ENCODE peak calls at places on chromosome 18, in five cellular contexts. One of them, this sample, is unnamed.

GRCh38 chr18:75213610-75214009 is 3.0 kb downstream of the TSHZ1 start:
- DNase-seq in breast epithelium: no peak
- DNase-seq in hepatocyte: no peak
- DNase-seq in MM.1S: no peak
- DNase-seq in HCT116: no peak
- DNase-seq in this sample: no peak

GRCh38 chr18:49021433-49022129 is 70.8 kb upstream of the SMAD7 start:
- DNase-seq in breast epithelium: peak
- DNase-seq in hepatocyte: peak
- DNase-seq in MM.1S: peak
- DNase-seq in HCT116: peak
- DNase-seq in this sample: peak

GRCh38 chr18:75269696-75270095 is 59.1 kb downstream of the TSHZ1 start:
- DNase-seq in breast epithelium: no peak
- DNase-seq in hepatocyte: no peak
- DNase-seq in MM.1S: no peak
- DNase-seq in HCT116: no peak
- DNase-seq in this sample: no peak

GRCh38 chr18:60471652-60472051 is 99.1 kb upstream of the MC4R start:
- DNase-seq in breast epithelium: no peak
- DNase-seq in hepatocyte: no peak
- DNase-seq in MM.1S: no peak
- DNase-seq in HCT116: no peak
- DNase-seq in this sample: no peak

GRCh38 chr18:28382215-28382879 is 205.4 kb upstream of the CDH2 start:
- DNase-seq in breast epithelium: no peak
- DNase-seq in hepatocyte: no peak
- DNase-seq in MM.1S: no peak
- DNase-seq in HCT116: no peak
- DNase-seq in this sample: no peak

GRCh38 chr18:79902640-79903039 is 48.8 kb downstream of the SLC66A2 start:
- DNase-seq in breast epithelium: no peak
- DNase-seq in hepatocyte: no peak
- DNase-seq in MM.1S: no peak
- DNase-seq in HCT116: no peak
- DNase-seq in this sample: no peak

GRCh38 chr18:28161608-28162599 is 15.0 kb downstream of the CDH2 start:
- DNase-seq in breast epithelium: no peak
- DNase-seq in hepatocyte: peak
- DNase-seq in MM.1S: no peak
- DNase-seq in HCT116: no peak
- DNase-seq in this sample: no peak

GRCh38 chr18:75455249-75456183 is 28.0 kb upstream of the SMIM21 start:
- DNase-seq in breast epithelium: no peak
- DNase-seq in hepatocyte: peak
- DNase-seq in MM.1S: no peak
- DNase-seq in HCT116: no peak
- DNase-seq in this sample: no peak

GRCh38 chr18:49819768-49820662 is 6.7 kb upstream of the ACAA2 start:
- DNase-seq in breast epithelium: no peak
- DNase-seq in hepatocyte: no peak
- DNase-seq in MM.1S: peak
- DNase-seq in HCT116: no peak
- DNase-seq in this sample: no peak

GRCh38 chr18:59691046-59691395 is 6.2 kb downstream of the CCBE1 start:
- DNase-seq in breast epithelium: no peak
- DNase-seq in hepatocyte: no peak
- DNase-seq in MM.1S: no peak
- DNase-seq in HCT116: no peak
- DNase-seq in this sample: no peak

GRCh38 chr18:79465392-79465991 is 69.8 kb downstream of the NFATC1 start:
- DNase-seq in breast epithelium: no peak
- DNase-seq in hepatocyte: peak
- DNase-seq in MM.1S: peak
- DNase-seq in HCT116: no peak
- DNase-seq in this sample: no peak

GRCh38 chr18:3985664-3986063 is 469.4 kb downstream of the DLGAP1 start:
- DNase-seq in breast epithelium: no peak
- DNase-seq in hepatocyte: no peak
- DNase-seq in MM.1S: no peak
- DNase-seq in HCT116: no peak
- DNase-seq in this sample: no peak

GRCh38 chr18:22167091-22167470 is 2.3 kb upstream of the GATA6 start:
- DNase-seq in breast epithelium: no peak
- DNase-seq in hepatocyte: no peak
- DNase-seq in MM.1S: no peak
- DNase-seq in HCT116: no peak
- DNase-seq in this sample: no peak

GRCh38 chr18:54679318-54680149 is 88.5 kb downstream of the DYNAP start:
- DNase-seq in breast epithelium: no peak
- DNase-seq in hepatocyte: peak
- DNase-seq in MM.1S: peak
- DNase-seq in HCT116: peak
- DNase-seq in this sample: no peak

GRCh38 chr18:73646772-73647171 is 500.9 kb downstream of the FBXO15 start:
- DNase-seq in breast epithelium: no peak
- DNase-seq in hepatocyte: no peak
- DNase-seq in MM.1S: no peak
- DNase-seq in HCT116: no peak
- DNase-seq in this sample: no peak

GRCh38 chr18:69567813-69568488 is 167.3 kb downstream of the DOK6 start:
- DNase-seq in breast epithelium: no peak
- DNase-seq in hepatocyte: no peak
- DNase-seq in MM.1S: no peak
- DNase-seq in HCT116: no peak
- DNase-seq in this sample: no peak

GRCh38 chr18:22385718-22386117 is 32.0 kb downstream of the CTAGE1 start:
- DNase-seq in breast epithelium: no peak
- DNase-seq in hepatocyte: no peak
- DNase-seq in MM.1S: no peak
- DNase-seq in HCT116: no peak
- DNase-seq in this sample: no peak

GRCh38 chr18:22348521-22349316 is 69.0 kb downstream of the CTAGE1 start:
- DNase-seq in breast epithelium: peak
- DNase-seq in hepatocyte: peak
- DNase-seq in MM.1S: no peak
- DNase-seq in HCT116: no peak
- DNase-seq in this sample: no peak

DNA sequence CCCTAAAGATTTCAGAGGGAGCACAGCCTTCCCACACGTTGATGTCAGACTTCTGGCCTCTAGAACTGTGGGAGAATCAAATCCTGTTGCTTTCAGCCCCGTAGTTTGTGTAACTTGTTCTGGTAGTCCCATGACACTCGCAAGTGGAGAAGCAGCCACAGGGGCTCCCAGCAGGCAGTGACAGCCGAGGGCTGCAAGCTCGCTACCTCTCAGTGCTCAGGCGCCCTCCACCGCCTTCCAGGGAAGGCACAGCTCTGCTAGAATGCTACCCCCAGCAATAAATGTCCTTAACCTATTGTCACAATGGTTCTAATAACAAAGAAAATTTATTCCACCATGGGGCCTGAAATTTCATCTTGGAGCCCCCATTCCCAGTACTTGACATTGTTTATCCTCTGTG is 143.1 kb upstream of the ZNF236 start:
- DNase-seq in breast epithelium: no peak
- DNase-seq in hepatocyte: peak
- DNase-seq in MM.1S: no peak
- DNase-seq in HCT116: no peak
- DNase-seq in this sample: peak
- TF ChIP-seq CTCF in breast epithelium: no peak
- TF ChIP-seq CTCF in hepatocyte: peak
- TF ChIP-seq CTCF in MM.1S: no peak
- TF ChIP-seq CTCF in HCT116: no peak
- TF ChIP-seq CTCF in this sample: no peak

GRCh38 chr18:71529708-71530303 is 1014.3 kb downstream of the CBLN2 start:
- DNase-seq in breast epithelium: no peak
- DNase-seq in hepatocyte: no peak
- DNase-seq in MM.1S: no peak
- DNase-seq in HCT116: no peak
- DNase-seq in this sample: no peak
- TF ChIP-seq CTCF in breast epithelium: no peak
- TF ChIP-seq CTCF in hepatocyte: no peak
- TF ChIP-seq CTCF in MM.1S: no peak
- TF ChIP-seq CTCF in HCT116: no peak
- TF ChIP-seq CTCF in this sample: no peak

DNA sequence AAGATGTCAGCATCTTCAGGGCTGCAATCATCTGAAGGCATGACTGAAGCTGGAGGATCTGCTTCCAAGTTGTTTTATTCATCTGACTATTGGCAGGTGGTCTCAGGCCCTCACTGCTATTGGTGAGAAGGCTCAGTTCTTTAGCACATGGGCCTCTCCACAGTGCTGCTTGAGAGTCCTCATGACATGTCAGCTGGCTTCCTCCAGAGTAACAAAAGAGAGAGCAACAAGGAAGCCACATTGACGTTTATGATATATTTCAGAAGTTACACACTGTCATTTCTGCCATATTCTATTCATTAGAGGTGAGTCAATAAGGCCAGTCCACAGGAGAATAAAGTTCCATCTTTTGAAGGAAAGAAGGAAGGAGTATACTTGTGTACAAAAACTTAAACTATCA is 7.9 kb upstream of the SIGLEC15 start:
- DNase-seq in breast epithelium: no peak
- DNase-seq in hepatocyte: no peak
- DNase-seq in MM.1S: no peak
- DNase-seq in HCT116: no peak
- DNase-seq in this sample: no peak
- TF ChIP-seq CTCF in breast epithelium: no peak
- TF ChIP-seq CTCF in hepatocyte: no peak
- TF ChIP-seq CTCF in MM.1S: no peak
- TF ChIP-seq CTCF in HCT116: no peak
- TF ChIP-seq CTCF in this sample: no peak

GRCh38 chr18:25734336-25734735 is 356.1 kb downstream of the SS18 start:
- DNase-seq in breast epithelium: no peak
- DNase-seq in hepatocyte: no peak
- DNase-seq in MM.1S: no peak
- DNase-seq in HCT116: no peak
- DNase-seq in this sample: no peak

GRCh38 chr18:25736516-25736915 is 353.9 kb downstream of the SS18 start:
- DNase-seq in breast epithelium: no peak
- DNase-seq in hepatocyte: no peak
- DNase-seq in MM.1S: no peak
- DNase-seq in HCT116: no peak
- DNase-seq in this sample: no peak

GRCh38 chr18:25739356-25739755 is 351.1 kb downstream of the SS18 start:
- DNase-seq in breast epithelium: no peak
- DNase-seq in hepatocyte: no peak
- DNase-seq in MM.1S: no peak
- DNase-seq in HCT116: no peak
- DNase-seq in this sample: no peak

GRCh38 chr18:25735447-25735846 is 355.0 kb downstream of the SS18 start:
- DNase-seq in breast epithelium: no peak
- DNase-seq in hepatocyte: no peak
- DNase-seq in MM.1S: no peak
- DNase-seq in HCT116: no peak
- DNase-seq in this sample: no peak

DNA sequence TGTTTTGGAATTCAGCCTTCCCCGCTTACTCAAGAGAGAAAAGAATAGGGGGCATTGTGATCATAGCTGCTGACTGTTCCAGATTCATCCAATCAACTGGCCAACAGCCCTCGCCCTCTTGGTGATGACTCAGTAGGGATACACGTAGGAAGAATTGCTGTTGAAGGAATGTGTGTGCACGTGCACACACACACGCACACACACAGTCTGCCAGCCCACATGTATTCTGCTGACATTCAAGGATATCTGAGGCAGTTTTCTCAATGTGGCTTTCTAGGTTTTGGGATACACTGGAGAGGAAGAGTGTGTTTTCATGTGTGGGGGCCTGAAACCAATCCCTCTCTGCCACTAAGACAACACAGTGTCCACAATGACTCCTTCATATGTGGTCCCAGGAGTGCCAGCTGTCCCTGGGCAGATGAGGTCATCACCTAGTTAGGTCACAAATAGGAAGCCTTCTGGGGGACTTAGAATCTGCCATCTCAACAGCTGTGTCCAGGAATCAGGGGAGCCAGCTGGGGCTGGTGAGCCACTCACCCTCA is 352.6 kb downstream of the SS18 start:
- DNase-seq in breast epithelium: no peak
- DNase-seq in hepatocyte: peak
- DNase-seq in MM.1S: no peak
- DNase-seq in HCT116: peak
- DNase-seq in this sample: no peak
- TF ChIP-seq CTCF in breast epithelium: no peak
- TF ChIP-seq CTCF in hepatocyte: no peak
- TF ChIP-seq CTCF in MM.1S: no peak
- TF ChIP-seq CTCF in HCT116: no peak
- TF ChIP-seq CTCF in this sample: no peak

GRCh38 chr18:10304853-10305252 is 149.6 kb upstream of the APCDD1 start:
- DNase-seq in breast epithelium: no peak
- DNase-seq in hepatocyte: no peak
- DNase-seq in MM.1S: no peak
- DNase-seq in HCT116: no peak
- DNase-seq in this sample: peak

GRCh38 chr18:10303171-10303570 is 151.3 kb upstream of the APCDD1 start:
- DNase-seq in breast epithelium: no peak
- DNase-seq in hepatocyte: no peak
- DNase-seq in MM.1S: no peak
- DNase-seq in HCT116: no peak
- DNase-seq in this sample: no peak

GRCh38 chr18:10299686-10300085 is 154.7 kb upstream of the APCDD1 start:
- DNase-seq in breast epithelium: no peak
- DNase-seq in hepatocyte: no peak
- DNase-seq in MM.1S: no peak
- DNase-seq in HCT116: no peak
- DNase-seq in this sample: peak

GRCh38 chr18:10300739-10301138 is 153.7 kb upstream of the APCDD1 start:
- DNase-seq in breast epithelium: no peak
- DNase-seq in hepatocyte: no peak
- DNase-seq in MM.1S: no peak
- DNase-seq in HCT116: no peak
- DNase-seq in this sample: peak

DNA sequence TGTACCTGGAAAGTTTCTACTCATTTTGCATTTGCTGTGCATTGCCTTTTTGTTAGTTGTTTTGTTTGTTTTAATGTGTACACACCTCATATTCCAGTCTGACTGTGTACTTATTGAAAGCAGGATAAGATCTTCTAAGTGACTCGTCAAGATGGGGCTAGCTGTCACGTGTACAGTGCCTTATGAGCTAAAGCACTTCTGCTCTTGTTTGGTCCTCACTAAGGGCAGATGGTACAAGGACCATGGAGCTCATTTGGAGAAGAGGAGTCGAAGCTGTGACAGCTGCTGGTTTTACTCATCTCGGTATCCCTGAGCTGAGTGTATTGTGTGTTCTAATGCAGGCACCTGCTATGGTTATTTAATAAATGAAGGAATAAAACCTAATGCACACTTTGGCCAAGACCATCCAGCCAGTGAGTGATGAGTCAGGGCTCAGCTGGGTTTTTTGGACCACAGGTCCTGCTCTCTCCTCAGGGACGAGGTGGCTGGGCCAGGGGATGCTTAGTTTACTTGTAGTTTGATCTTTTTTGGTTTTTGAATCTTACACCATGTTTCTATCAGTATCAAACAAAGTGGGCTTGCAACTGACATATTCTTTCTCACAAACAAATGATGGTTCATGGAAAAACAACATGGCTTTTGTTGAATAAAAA is 152.5 kb upstream of the APCDD1 start:
- DNase-seq in breast epithelium: no peak
- DNase-seq in hepatocyte: no peak
- DNase-seq in MM.1S: no peak
- DNase-seq in HCT116: no peak
- DNase-seq in this sample: no peak
- TF ChIP-seq CTCF in breast epithelium: no peak
- TF ChIP-seq CTCF in hepatocyte: no peak
- TF ChIP-seq CTCF in MM.1S: no peak
- TF ChIP-seq CTCF in HCT116: no peak
- TF ChIP-seq CTCF in this sample: no peak

GRCh38 chr18:35172009-35172408 is 68.8 kb upstream of the ZNF397 start:
- DNase-seq in breast epithelium: no peak
- DNase-seq in hepatocyte: no peak
- DNase-seq in MM.1S: no peak
- DNase-seq in HCT116: no peak
- DNase-seq in this sample: no peak
- TF ChIP-seq CTCF in breast epithelium: no peak
- TF ChIP-seq CTCF in hepatocyte: no peak
- TF ChIP-seq CTCF in MM.1S: no peak
- TF ChIP-seq CTCF in HCT116: no peak
- TF ChIP-seq CTCF in this sample: no peak